ENCODE peak calls at places on chromosomes 11 and 22, in eight cellular contexts. S, E, O, P, W, K, G and B are unnamed samples.

GRCh38 chr11:101914349-101914736 is 467 bp upstream of the CEP126 start:
- DNase-seq in S (no peak), E (no peak), O (no peak), P (no peak), W (peak), K (no peak), G (no peak), B (no peak)

GRCh38 chr22:43185860-43186261 is 1.1 kb downstream of the TTLL12 start:
- DNase-seq in S (no peak), E (peak), O (no peak), P (no peak), W (peak), K (peak), G (peak), B (no peak)

GRCh38 chr22:30254307-30254706 is 7.7 kb upstream of the LIF start:
- DNase-seq in S (no peak), E (no peak), O (no peak), P (no peak), W (no peak), K (no peak), G (no peak), B (no peak)

GRCh38 chr22:48359613-48359965 is 1468.1 kb downstream of the BRD1 start:
- DNase-seq in S (no peak), E (no peak), O (no peak), P (no peak), W (no peak), K (no peak), G (no peak), B (no peak)

GRCh38 chr11:16000065-16000464 is 356.3 kb downstream of the SOX6 start:
- DNase-seq in S (no peak), E (no peak), O (no peak), P (no peak), W (peak), K (no peak), G (no peak), B (no peak)

GRCh38 chr22:40578171-40578570 is 58.3 kb downstream of the MRTFA start:
- DNase-seq in S (no peak), E (no peak), O (no peak), P (no peak), W (no peak), K (no peak), G (no peak), B (no peak)

GRCh38 chr11:61820174-61820573 is 3.4 kb upstream of the FADS1 start:
- DNase-seq in S (no peak), E (no peak), O (no peak), P (no peak), W (no peak), K (no peak), G (no peak), B (no peak)

GRCh38 chr11:19232910-19233503 is 7.7 kb downstream of the E2F8 start:
- DNase-seq in S (no peak), E (no peak), O (no peak), P (no peak), W (peak), K (no peak), G (no peak), B (no peak)

GRCh38 chr11:92580931-92581330 is 356.3 kb downstream of the FAT3 start:
- DNase-seq in S (no peak), E (no peak), O (no peak), P (no peak), W (no peak), K (no peak), G (no peak), B (no peak)

GRCh38 chr11:10930224-10930960 is 72.5 kb upstream of the ZBED5 start:
- DNase-seq in S (no peak), E (peak), O (no peak), P (no peak), W (no peak), K (no peak), G (peak), B (no peak)

GRCh38 chr22:44698531-44699421 is 3.2 kb upstream of the PRR5 start:
- DNase-seq in S (no peak), E (no peak), O (no peak), P (no peak), W (peak), K (peak), G (no peak), B (no peak)

GRCh38 chr22:50146440-50147228 is 23.9 kb upstream of the PANX2 start:
- DNase-seq in S (peak), E (peak), O (no peak), P (no peak), W (peak), K (no peak), G (peak), B (no peak)

GRCh38 chr22:26399288-26399687 is 29.8 kb upstream of the ASPHD2 start:
- DNase-seq in S (no peak), E (no peak), O (no peak), P (no peak), W (no peak), K (no peak), G (no peak), B (no peak)

GRCh38 chr22:26398741-26399153 is 30.3 kb upstream of the ASPHD2 start:
- DNase-seq in S (peak), E (peak), O (no peak), P (no peak), W (peak), K (peak), G (peak), B (no peak)

GRCh38 chr22:26394787-26395186 is 34.3 kb upstream of the ASPHD2 start:
- DNase-seq in S (no peak), E (no peak), O (no peak), P (no peak), W (no peak), K (no peak), G (no peak), B (no peak)

GRCh38 chr22:26393929-26394328 is 35.1 kb upstream of the ASPHD2 start:
- DNase-seq in S (no peak), E (no peak), O (no peak), P (no peak), W (no peak), K (peak), G (no peak), B (no peak)

DNA sequence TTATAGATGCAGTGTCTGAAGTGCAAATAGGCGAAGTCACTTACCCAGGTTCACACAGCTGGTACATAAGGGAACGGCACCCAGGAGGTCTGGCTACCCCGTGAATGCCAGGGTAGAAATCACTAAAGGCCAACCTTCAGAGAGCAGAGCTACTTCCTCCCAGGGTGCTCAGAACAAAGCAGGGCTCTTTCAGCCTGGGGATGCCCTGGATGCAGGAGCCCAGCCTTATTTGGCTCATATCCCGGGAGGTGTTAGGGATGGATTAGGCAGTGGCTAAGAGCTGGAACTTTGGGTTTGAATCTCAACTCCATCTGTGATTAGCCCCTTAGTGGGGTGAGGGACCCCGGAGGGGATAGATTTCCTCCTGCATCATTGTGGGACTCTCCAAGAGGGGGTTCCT is 33.1 kb upstream of the ASPHD2 start:
- DNase-seq in S (no peak), E (no peak), O (no peak), P (no peak), W (no peak), K (no peak), G (no peak), B (no peak)
- TF ChIP-seq CTCF in S (no peak), E (no peak), O (no peak), P (no peak), W (no peak), K (no peak), G (no peak), B (no peak)

GRCh38 chr11:94185387-94186084 is 56.9 kb downstream of the PANX1 start:
- DNase-seq in S (no peak), E (no peak), O (no peak), P (no peak), W (peak), K (no peak), G (no peak), B (no peak)

GRCh38 chr11:94183251-94183885 is 54.7 kb downstream of the PANX1 start:
- DNase-seq in S (no peak), E (no peak), O (no peak), P (no peak), W (no peak), K (no peak), G (peak), B (no peak)

GRCh38 chr11:94184861-94185260 is 56.2 kb downstream of the PANX1 start:
- DNase-seq in S (no peak), E (no peak), O (no peak), P (no peak), W (no peak), K (no peak), G (no peak), B (no peak)

GRCh38 chr11:94184362-94184761 is 55.7 kb downstream of the PANX1 start:
- DNase-seq in S (no peak), E (no peak), O (no peak), P (no peak), W (no peak), K (no peak), G (no peak), B (no peak)

DNA sequence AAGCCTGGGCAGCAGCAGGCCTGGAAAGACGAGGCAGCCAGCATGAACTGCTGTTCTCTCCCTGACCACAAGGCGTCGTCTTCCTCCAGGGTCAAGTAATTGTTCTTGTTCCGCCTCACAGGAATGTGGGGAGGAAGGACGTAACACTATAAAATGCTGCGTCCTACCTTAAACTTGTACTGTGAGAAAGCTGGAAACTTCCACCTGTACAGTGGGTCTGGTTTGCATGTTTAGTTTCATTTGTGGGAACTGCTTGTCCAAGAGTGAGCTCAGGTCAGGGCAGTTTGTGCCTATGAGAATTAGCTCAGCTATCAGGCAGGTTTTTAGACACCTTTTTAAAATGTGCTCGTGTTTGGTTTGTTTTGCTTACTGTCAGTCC is 55.2 kb downstream of the PANX1 start:
- DNase-seq in S (peak), E (peak), O (no peak), P (peak), W (peak), K (peak), G (peak), B (peak)
- TF ChIP-seq CTCF in S (peak), E (peak), O (peak), P (peak), W (peak), K (peak), G (peak), B (no peak)

GRCh38 chr11:123559418-123559817 is 95.0 kb downstream of the SCN3B start:
- DNase-seq in S (no peak), E (no peak), O (no peak), P (no peak), W (no peak), K (no peak), G (peak), B (no peak)
- TF ChIP-seq CTCF in S (no peak), E (no peak), O (no peak), P (no peak), W (peak), K (peak), G (peak), B (no peak)

DNA sequence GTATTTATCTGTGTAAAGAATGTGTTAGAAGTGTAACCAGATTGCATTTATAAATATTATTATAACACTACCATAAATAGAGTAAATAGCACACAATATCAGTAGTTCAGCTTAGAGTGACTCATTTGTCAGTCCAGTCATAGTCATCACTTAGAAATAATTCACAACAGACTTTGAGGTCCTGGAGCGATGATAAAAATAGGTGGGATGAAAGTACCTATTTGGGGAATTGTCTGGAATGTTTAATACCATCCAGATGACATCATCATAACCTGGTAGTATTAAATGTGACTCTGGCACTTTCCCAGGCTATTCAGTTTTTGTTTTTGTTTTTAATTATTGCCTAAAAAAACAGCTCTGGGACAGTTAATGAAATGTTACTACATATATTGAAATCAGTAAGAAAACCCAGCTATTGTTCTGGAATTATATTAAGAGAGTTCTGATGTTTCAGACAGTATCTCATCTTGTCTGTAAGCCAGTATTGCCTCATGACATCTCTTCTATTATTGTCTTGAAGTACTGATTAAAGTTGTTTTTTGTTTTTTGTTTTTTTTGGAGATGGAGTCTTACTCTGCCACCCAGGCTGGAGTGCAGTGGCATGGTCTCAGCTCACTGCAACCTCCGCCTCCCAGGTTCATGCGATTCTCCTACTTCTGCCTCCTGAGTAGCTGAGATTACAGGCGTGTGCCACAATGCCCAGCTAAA is 74.8 kb downstream of the SIK2 start:
- DNase-seq in S (no peak), E (no peak), O (no peak), P (no peak), W (peak), K (no peak), G (no peak), B (no peak)
- TF ChIP-seq CTCF in S (no peak), E (no peak), O (no peak), P (no peak), W (no peak), K (no peak), G (no peak), B (no peak)

GRCh38 chr22:46951326-46951725 is 188.9 kb downstream of the TBC1D22A start:
- DNase-seq in S (no peak), E (no peak), O (no peak), P (no peak), W (no peak), K (no peak), G (no peak), B (no peak)
- TF ChIP-seq CTCF in S (no peak), E (no peak), O (no peak), P (no peak), W (no peak), K (no peak), G (no peak), B (no peak)

GRCh38 chr11:71452354-71453020 is 516 bp upstream of the NADSYN1 start:
- DNase-seq in S (peak), E (peak), O (no peak), P (no peak), W (peak), K (no peak), G (peak), B (no peak)
- TF ChIP-seq CTCF in S (no peak), E (no peak), O (no peak), P (no peak), W (no peak), K (no peak), G (no peak), B (no peak)

GRCh38 chr11:13290221-13290980 is 12.8 kb downstream of the BMAL1 start:
- DNase-seq in S (no peak), E (no peak), O (no peak), P (no peak), W (no peak), K (no peak), G (no peak), B (no peak)

GRCh38 chr11:13287681-13288080 is 10.1 kb downstream of the BMAL1 start:
- DNase-seq in S (no peak), E (no peak), O (no peak), P (no peak), W (no peak), K (no peak), G (no peak), B (no peak)

GRCh38 chr11:13287026-13287425 is 9.4 kb downstream of the BMAL1 start:
- DNase-seq in S (no peak), E (no peak), O (no peak), P (no peak), W (no peak), K (no peak), G (no peak), B (no peak)

GRCh38 chr11:13288375-13289029 is 10.9 kb downstream of the BMAL1 start:
- DNase-seq in S (no peak), E (no peak), O (no peak), P (no peak), W (no peak), K (peak), G (no peak), B (no peak)

DNA sequence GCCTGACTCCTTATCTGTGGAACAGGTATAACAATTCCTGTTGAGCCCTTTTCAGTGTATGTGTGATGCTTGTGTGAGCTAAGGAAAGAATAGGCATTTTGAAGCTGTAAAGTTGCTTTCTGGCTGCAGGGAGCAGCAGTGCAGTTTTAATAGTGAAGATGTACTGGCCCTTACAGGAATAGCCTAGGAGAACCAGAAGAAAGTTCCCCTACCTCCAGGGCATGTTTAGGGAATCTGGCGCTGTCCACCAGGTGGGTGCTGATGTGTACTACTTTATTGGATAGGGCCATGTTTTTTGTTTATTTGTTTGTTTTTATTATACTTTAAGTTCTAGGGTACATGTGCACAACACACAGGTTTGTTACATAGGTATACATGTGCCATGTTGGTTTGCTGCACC is 11.5 kb downstream of the BMAL1 start:
- DNase-seq in S (no peak), E (no peak), O (no peak), P (no peak), W (peak), K (peak), G (no peak), B (no peak)
- TF ChIP-seq CTCF in S (no peak), E (no peak), O (no peak), P (no peak), W (no peak), K (peak), G (no peak), B (no peak)

GRCh38 chr22:20199906-20200305 is 49.1 kb upstream of the CCDC188 start:
- DNase-seq in S (no peak), E (no peak), O (no peak), P (no peak), W (no peak), K (no peak), G (no peak), B (no peak)
- TF ChIP-seq CTCF in S (no peak), E (no peak), O (no peak), P (no peak), W (no peak), K (no peak), G (no peak), B (no peak)

DNA sequence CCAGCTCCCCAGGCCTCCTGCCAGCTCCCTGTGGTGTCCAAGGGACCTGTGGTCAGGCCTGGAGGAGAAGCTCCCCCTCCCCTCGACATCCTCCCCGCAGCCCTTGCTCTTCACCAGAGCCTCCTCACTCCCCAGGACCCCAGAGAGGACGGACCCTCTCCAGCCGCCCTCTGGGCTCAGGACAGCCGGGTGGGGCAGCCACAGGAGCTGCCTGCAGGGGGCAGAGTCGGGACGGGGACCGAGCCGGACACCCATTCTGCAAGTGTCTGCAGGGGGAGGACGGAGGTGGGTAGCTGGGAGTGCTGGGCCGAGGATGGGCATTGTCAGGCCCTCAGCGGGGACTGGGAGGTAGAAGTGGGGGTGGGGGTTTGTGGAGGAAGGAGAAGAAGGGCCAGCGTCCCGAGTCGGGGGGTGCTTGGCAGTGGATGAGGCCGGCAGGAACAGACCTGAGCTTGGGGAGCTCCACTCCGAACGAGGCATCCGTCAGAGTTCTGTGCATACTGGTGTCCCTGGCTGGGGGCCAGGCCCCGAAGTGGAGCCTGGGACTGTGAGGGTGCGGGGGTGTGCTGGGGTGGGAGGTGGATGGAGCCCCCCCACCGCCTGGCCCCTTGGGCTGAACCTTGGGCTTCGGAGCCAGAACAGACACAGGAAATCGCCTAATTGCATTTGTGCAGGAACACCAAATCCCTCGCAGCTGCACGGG is 15.2 kb downstream of the PRR33 start:
- DNase-seq in S (peak), E (no peak), O (no peak), P (no peak), W (peak), K (peak), G (peak), B (no peak)
- TF ChIP-seq CTCF in S (peak), E (no peak), O (peak), P (peak), W (peak), K (peak), G (peak), B (no peak)

DNA sequence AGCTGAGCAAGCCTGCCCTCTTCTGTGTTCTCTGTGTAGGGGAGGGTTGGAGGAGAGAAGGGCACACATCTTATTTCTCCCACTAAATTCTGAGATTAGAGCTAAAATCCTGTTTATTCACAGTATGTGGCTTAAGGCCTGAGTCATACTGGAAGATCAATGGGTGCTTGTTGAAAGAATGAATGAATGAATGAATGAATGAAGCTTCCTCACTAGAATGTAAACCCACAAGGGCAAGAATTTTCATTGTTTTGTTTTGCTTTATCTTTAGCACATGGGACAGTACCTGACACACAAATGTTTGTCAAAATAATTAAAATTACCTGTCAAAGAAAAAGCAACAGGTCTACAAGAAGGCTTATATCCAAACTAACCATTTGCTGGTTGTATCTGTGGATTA is 50.6 kb upstream of the PAK1 start:
- DNase-seq in S (no peak), E (no peak), O (no peak), P (no peak), W (no peak), K (no peak), G (no peak), B (no peak)
- TF ChIP-seq CTCF in S (no peak), E (no peak), O (no peak), P (peak), W (no peak), K (no peak), G (no peak), B (no peak)